ENCODE peak calls at places on chromosomes 6 and 20, in eight cellular contexts. C is AG04450, K is heart right ventricle, Q is fibroblast of mammary gland, P is GM06990, L is small intestine, S is aorta, R is cardiac muscle cell. W is an unnamed sample.

GRCh38 chr20:59314872-59315500 is 14.6 kb downstream of the EDN3 start:
- DNase-seq in C (no peak), P (no peak), Q (no peak), S (no peak), K (no peak), R (no peak), L (no peak), W (no peak)

GRCh38 chr6:142353690-142354089 is 51.9 kb downstream of the ADGRG6 start:
- DNase-seq in C (no peak), P (no peak), Q (no peak), S (no peak), K (no peak), L (no peak), R (no peak), W (no peak)

GRCh38 chr6:42777126-42777822 is 4.6 kb upstream of the BICRAL start:
- DNase-seq in Q (peak), P (peak), S (no peak), L (no peak), K (no peak), C (no peak), R (no peak), W (no peak)

GRCh38 chr20:37396520-37397075 is 50.7 kb downstream of the SRC start:
- DNase-seq in K (no peak), P (no peak), C (no peak), Q (no peak), R (no peak), L (no peak), S (peak), W (no peak)

GRCh38 chr20:4427936-4428581 is 293.6 kb upstream of the PRND start:
- DNase-seq in C (no peak), K (no peak), L (no peak), Q (no peak), R (no peak), P (no peak), S (no peak), W (no peak)

GRCh38 chr6:81002126-81002525 is 750.4 kb downstream of the TENT5A start:
- DNase-seq in R (peak), Q (peak), P (no peak), L (no peak), C (no peak), K (no peak), S (no peak), W (no peak)

GRCh38 chr20:38169636-38170035 is 4.6 kb upstream of the TGM2 start:
- DNase-seq in C (no peak), L (no peak), R (no peak), Q (no peak), S (no peak), P (no peak), K (no peak), W (no peak)

GRCh38 chr6:37024665-37025337 is 19.3 kb downstream of the FGD2 start:
- DNase-seq in R (no peak), S (no peak), K (no peak), P (no peak), C (no peak), L (peak), Q (no peak), W (no peak)

GRCh38 chr20:62374431-62375152 is 7.5 kb upstream of the LAMA5 start:
- DNase-seq in K (no peak), C (no peak), P (no peak), R (no peak), S (no peak), L (no peak), Q (no peak), W (no peak)

GRCh38 chr6:113414511-113414910 is 442.6 kb upstream of the MARCKS start:
- DNase-seq in Q (peak), L (peak), S (peak), C (peak), P (no peak), K (peak), R (peak), W (no peak)

GRCh38 chr6:47670851-47671250 is 27.5 kb upstream of the ADGRF4 start:
- DNase-seq in C (no peak), L (no peak), S (no peak), R (no peak), P (no peak), Q (no peak), K (no peak), W (no peak)

GRCh38 chr6:27126046-27126814 is 121.3 kb upstream of the PRSS16 start:
- DNase-seq in L (no peak), Q (no peak), P (no peak), K (no peak), S (no peak), R (no peak), C (no peak), W (no peak)

GRCh38 chr6:110826236-110827129 is 11.2 kb upstream of the CDK19 start:
- DNase-seq in R (no peak), L (no peak), C (no peak), S (peak), Q (peak), P (no peak), K (no peak), W (no peak)

GRCh38 chr6:34557228-34557627 is 1.1 kb upstream of the SPDEF start:
- DNase-seq in P (no peak), C (no peak), R (no peak), S (no peak), K (no peak), Q (no peak), L (no peak), W (no peak)

GRCh38 chr6:169847773-169848380 is 96.5 kb downstream of the ERMARD start:
- DNase-seq in S (no peak), P (no peak), C (no peak), Q (peak), R (no peak), K (no peak), L (no peak), W (no peak)

GRCh38 chr6:90319044-90319443 is 22.4 kb upstream of the BACH2 start:
- DNase-seq in L (no peak), P (no peak), S (no peak), C (peak), R (peak), K (no peak), Q (peak), W (no peak)

GRCh38 chr6:37092851-37093727 is 76.9 kb upstream of the PIM1 start:
- DNase-seq in C (no peak), L (no peak), Q (no peak), R (no peak), P (no peak), K (no peak), S (no peak), W (no peak)

GRCh38 chr20:50632701-50633100 is 58.6 kb downstream of the RIPOR3 start:
- DNase-seq in P (no peak), C (no peak), L (no peak), S (no peak), R (no peak), K (no peak), Q (no peak), W (no peak)

GRCh38 chr6:65126667-65127066 is 580.4 kb downstream of the EYS start:
- DNase-seq in L (no peak), Q (no peak), R (no peak), S (no peak), K (no peak), P (no peak), C (no peak), W (no peak)

GRCh38 chr6:28811873-28812272 is 111.9 kb downstream of the TRIM27 start:
- DNase-seq in P (no peak), S (no peak), R (no peak), Q (peak), K (no peak), C (no peak), L (no peak), W (no peak)

GRCh38 chr6:28808383-28808782 is 115.4 kb downstream of the TRIM27 start:
- DNase-seq in Q (no peak), P (no peak), C (no peak), K (no peak), R (no peak), S (no peak), L (no peak), W (no peak)

GRCh38 chr6:28809947-28810654 is 113.7 kb downstream of the TRIM27 start:
- DNase-seq in C (no peak), L (no peak), Q (no peak), K (no peak), R (peak), S (no peak), P (no peak), W (no peak)

GRCh38 chr6:28810655-28811053 is 113.1 kb downstream of the TRIM27 start:
- DNase-seq in C (no peak), L (no peak), Q (no peak), K (no peak), R (no peak), P (no peak), S (no peak), W (no peak)

DNA sequence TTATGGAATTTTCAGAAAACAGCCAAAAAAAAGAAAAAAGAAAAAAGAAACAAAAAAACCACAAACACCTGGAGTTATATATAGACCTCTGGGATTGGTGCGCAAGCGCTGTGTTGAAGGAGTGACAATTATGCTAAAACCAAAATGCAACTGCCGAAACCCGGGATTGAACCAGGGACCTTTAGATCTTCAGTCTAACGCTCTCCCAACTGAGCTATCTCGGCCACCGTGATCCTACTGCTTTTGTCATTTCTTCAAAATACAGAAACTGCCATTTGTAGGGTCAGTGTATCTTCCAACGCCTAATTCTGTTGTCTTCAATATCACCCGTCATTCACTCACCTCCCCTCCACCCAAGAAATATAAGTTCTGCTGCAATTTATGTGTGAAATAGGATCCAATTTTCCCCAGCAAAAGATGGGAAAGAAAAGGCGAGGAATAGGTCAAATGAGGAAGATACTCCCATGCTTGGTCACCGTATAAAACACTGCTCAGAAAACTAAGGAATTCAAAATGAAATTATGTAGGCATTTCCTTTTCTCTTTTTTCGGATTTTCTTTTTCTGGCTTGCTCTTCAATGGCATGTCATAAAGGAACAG is 116.0 kb downstream of the TRIM27 start:
- DNase-seq in K (no peak), P (peak), S (no peak), L (no peak), C (no peak), R (peak), Q (peak), W (no peak)
- H3K4me3 ChIP-seq in K (no peak), P (no peak), S (no peak), L (no peak), C (peak), R (peak), Q (peak), W (no peak)

GRCh38 chr20:54067606-54068174 is 2.7 kb downstream of the BCAS1 start:
- DNase-seq in K (no peak), Q (no peak), P (no peak), L (peak), S (no peak), C (no peak), R (no peak), W (no peak)
- H3K4me3 ChIP-seq in K (no peak), Q (no peak), P (no peak), L (no peak), S (no peak), C (no peak), R (no peak), W (no peak)

DNA sequence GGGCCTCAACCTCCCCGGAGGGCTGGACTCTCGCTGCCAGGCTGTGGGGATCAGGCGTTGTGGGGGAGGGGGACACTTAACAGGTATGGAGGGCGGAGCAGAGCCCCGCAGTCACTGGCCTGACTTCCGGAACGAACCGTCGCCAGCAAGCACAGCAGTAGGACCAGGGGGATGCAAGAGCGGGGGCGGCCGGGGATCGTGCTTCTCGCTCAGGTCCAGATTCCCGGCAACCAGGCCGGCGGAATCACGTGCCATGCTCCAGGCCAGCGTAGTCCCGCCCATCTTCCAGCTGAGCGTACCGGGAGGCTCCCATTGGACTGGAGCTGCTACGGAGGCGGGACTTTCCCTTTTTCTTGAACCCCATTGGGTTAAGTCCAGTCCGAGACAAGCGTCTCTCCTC is 10.0 kb upstream of the POU5F1 start:
- DNase-seq in L (no peak), C (no peak), S (peak), R (peak), P (peak), K (peak), Q (peak), W (peak)
- H3K4me3 ChIP-seq in L (no peak), C (peak), S (no peak), R (no peak), P (peak), K (peak), Q (peak), W (no peak)

DNA sequence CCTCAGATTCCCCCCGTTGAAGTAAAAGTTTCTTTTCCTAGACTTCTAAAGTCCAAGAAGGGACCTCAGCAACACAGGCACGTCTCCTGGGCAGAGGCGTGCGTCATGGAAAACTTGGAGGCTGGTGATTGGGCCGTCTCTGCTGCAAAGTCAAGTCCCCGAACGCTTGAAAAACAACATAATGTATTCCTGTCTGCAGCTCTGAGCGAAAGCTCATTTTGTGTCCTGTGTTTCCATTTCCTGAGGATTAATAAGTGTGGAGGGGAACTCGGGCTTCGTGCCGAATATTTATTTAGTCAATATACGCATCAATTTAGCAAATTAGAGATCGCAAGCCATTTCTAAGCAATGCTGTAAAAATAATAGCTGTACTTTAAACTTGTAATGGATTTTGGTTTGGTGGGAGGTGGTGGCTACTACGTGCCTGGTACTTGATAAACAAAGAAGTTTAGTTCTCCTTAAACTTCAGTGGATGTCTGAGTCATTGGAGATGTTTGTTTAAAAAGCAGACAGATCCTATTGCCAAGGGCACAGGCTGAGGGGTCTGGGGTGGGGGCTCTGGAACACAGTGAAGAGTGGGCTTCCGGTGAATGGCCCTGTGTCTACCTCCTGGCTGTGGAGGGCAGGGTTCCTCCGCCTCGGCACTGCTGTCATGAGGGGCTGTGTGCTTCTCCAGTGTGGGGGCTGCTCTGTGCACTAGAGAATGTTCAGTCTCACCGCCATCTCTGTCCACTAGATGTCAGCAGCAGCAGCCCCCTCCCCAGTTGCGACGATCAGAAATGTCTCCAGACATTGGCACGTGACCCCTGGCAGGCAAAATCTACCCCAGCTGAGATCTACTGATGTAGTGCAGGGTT is 21.8 kb downstream of the PCK1 start:
- DNase-seq in S (peak), P (no peak), Q (peak), K (peak), C (peak), L (no peak), R (peak), W (peak)
- H3K4me3 ChIP-seq in S (no peak), P (no peak), Q (no peak), K (no peak), C (peak), L (no peak), R (no peak), W (peak)

DNA sequence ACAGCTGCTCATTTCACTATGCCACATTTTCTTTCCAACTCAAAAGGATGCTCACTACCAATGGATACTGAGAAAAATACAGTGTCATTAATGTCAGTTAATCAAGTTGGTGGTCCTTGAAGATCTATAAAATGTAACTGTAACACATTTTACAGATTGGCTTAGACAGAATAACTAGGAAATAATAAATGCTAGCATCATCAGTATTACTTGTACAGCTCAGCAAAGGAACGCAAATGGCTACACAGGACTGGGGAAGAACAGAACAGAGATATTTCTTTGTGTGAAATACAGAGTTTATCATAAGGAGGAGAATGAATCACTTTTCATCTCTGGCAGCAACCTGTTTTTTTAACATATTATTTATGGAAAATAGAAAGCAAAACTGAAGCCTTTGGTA is 8.2 kb upstream of the QKI start:
- DNase-seq in C (no peak), K (no peak), Q (no peak), P (no peak), S (no peak), L (no peak), R (no peak), W (no peak)
- H3K4me3 ChIP-seq in C (peak), K (peak), Q (no peak), P (peak), S (no peak), L (no peak), R (no peak), W (peak)